ENCODE peak calls at places on chromosome 13, in nine cellular contexts. P is activated naive CD8-positive, alpha-beta T cell treated with anti-CD3 and anti-CD28 coated beads for 36 hours; C is HFFc6; T is T-cell; G is MV-4-11; J is hippocampal formation; W is AG09309; O is adipocyte; M is fibroblast of pulmonary artery. X is an unnamed sample.

GRCh38 chr13:50140153-50140552 is 124.9 kb downstream of the KCNRG start:
- DNase-seq in P (no peak), C (no peak), T (no peak), G (no peak), J (no peak), W (no peak), O (no peak), M (no peak), X (no peak)

GRCh38 chr13:32642316-32642715 is 56.1 kb downstream of the PDS5B start:
- DNase-seq in P (no peak), C (no peak), T (no peak), G (no peak), J (no peak), W (no peak), O (no peak), M (no peak), X (no peak)

GRCh38 chr13:26996965-26997752 is 174.5 kb downstream of the USP12 start:
- DNase-seq in P (no peak), C (no peak), T (no peak), G (peak), J (no peak), W (no peak), O (no peak), M (no peak), X (no peak)

GRCh38 chr13:45602183-45602582 is 13.4 kb downstream of the ERICH6B start:
- DNase-seq in P (no peak), C (no peak), T (no peak), G (no peak), J (no peak), W (no peak), O (no peak), M (peak), X (no peak)

GRCh38 chr13:45413826-45414312 is 4.3 kb downstream of the SLC25A30 start:
- DNase-seq in P (no peak), C (no peak), T (no peak), G (no peak), J (no peak), W (no peak), O (no peak), M (no peak), X (no peak)

GRCh38 chr13:46006688-46007452 is 45.7 kb downstream of the ZC3H13 start:
- DNase-seq in P (no peak), C (no peak), T (no peak), G (peak), J (no peak), W (no peak), O (no peak), M (no peak), X (no peak)

GRCh38 chr13:30807392-30807791 is 72.0 kb downstream of the ALOX5AP start:
- DNase-seq in P (no peak), C (no peak), T (no peak), G (no peak), J (no peak), W (no peak), O (no peak), M (no peak), X (no peak)

GRCh38 chr13:64088491-64088890 is 2672.8 kb upstream of the PCDH20 start:
- DNase-seq in P (no peak), C (no peak), T (no peak), G (no peak), J (no peak), W (no peak), O (no peak), M (no peak), X (no peak)

GRCh38 chr13:109910131-109910530 is 123.7 kb upstream of the IRS2 start:
- DNase-seq in P (no peak), C (no peak), T (no peak), G (no peak), J (no peak), W (no peak), O (peak), M (peak), X (no peak)

GRCh38 chr13:39612023-39612637 is 9.1 kb upstream of the LHFPL6 start:
- DNase-seq in P (peak), C (peak), T (no peak), G (peak), J (peak), W (peak), O (peak), M (peak), X (peak)

GRCh38 chr13:46119883-46120614 is 15.2 kb upstream of the CPB2 start:
- DNase-seq in P (no peak), C (peak), T (no peak), G (no peak), J (no peak), W (no peak), O (peak), M (peak), X (peak)

GRCh38 chr13:27186295-27186694 is 14.7 kb upstream of the USP12 start:
- DNase-seq in P (no peak), C (no peak), T (no peak), G (no peak), J (no peak), W (no peak), O (no peak), M (no peak), X (no peak)

GRCh38 chr13:98965325-98965724 is 12.5 kb downstream of the DOCK9 start:
- DNase-seq in P (no peak), C (no peak), T (no peak), G (no peak), J (no peak), W (no peak), O (no peak), M (no peak), X (no peak)

GRCh38 chr13:25939961-25940687 is 111.7 kb downstream of the SHISA2 start:
- DNase-seq in P (no peak), C (no peak), T (no peak), G (no peak), J (no peak), W (no peak), O (no peak), M (no peak), X (no peak)

GRCh38 chr13:98571955-98572662 is 4.8 kb downstream of the STK24 start:
- DNase-seq in P (no peak), C (peak), T (peak), G (no peak), J (no peak), W (peak), O (peak), M (no peak), X (no peak)

GRCh38 chr13:114068723-114069322 is 63.6 kb downstream of the RASA3 start:
- DNase-seq in P (no peak), C (peak), T (no peak), G (peak), J (no peak), W (no peak), O (peak), M (peak), X (no peak)

GRCh38 chr13:85544756-85545155 is 254.5 kb downstream of the SLITRK6 start:
- DNase-seq in P (no peak), C (no peak), T (no peak), G (no peak), J (no peak), W (no peak), O (no peak), M (no peak), X (no peak)

GRCh38 chr13:43195551-43195950 is 172.2 kb downstream of the DNAJC15 start:
- DNase-seq in P (no peak), C (no peak), T (no peak), G (no peak), J (no peak), W (no peak), O (no peak), M (no peak), X (no peak)

GRCh38 chr13:68272652-68273051 is 1042.5 kb upstream of the PCDH9 start:
- DNase-seq in P (no peak), C (no peak), T (no peak), G (no peak), J (no peak), W (no peak), O (no peak), M (no peak), X (no peak)

GRCh38 chr13:50370303-50370950 is 355.2 kb downstream of the KCNRG start:
- DNase-seq in P (no peak), C (no peak), T (no peak), G (peak), J (no peak), W (no peak), O (no peak), M (no peak), X (no peak)

GRCh38 chr13:33150146-33150545 is 133.9 kb downstream of the KL start:
- DNase-seq in P (no peak), C (no peak), T (no peak), G (no peak), J (no peak), W (no peak), O (peak), M (peak), X (no peak)

GRCh38 chr13:24511019-24511823 is 1.4 kb downstream of the PARP4 start:
- DNase-seq in P (peak), C (peak), T (peak), G (peak), J (peak), W (peak), O (peak), M (peak), X (no peak)

GRCh38 chr13:46295531-46296464 is 84.1 kb downstream of the LRRC63 start:
- DNase-seq in P (peak), C (peak), T (peak), G (peak), J (no peak), W (peak), O (peak), M (peak), X (no peak)

GRCh38 chr13:65473199-65473598 is 1756.9 kb downstream of the PCDH9 start:
- DNase-seq in P (no peak), C (no peak), T (no peak), G (no peak), J (no peak), W (no peak), O (no peak), M (no peak), X (no peak)

GRCh38 chr13:37481005-37481857 is 117.3 kb downstream of the POSTN start:
- DNase-seq in P (no peak), C (peak), T (no peak), G (no peak), J (no peak), W (no peak), O (no peak), M (peak), X (no peak)

GRCh38 chr13:21009036-21009435 is 52.4 kb downstream of the LATS2 start:
- DNase-seq in P (no peak), C (no peak), T (no peak), G (no peak), J (peak), W (no peak), O (no peak), M (no peak), X (no peak)

GRCh38 chr13:59409651-59410200 is 754.0 kb downstream of the DIAPH3 start:
- DNase-seq in P (no peak), C (no peak), T (no peak), G (no peak), J (no peak), W (no peak), O (no peak), M (no peak), X (no peak)

GRCh38 chr13:93290503-93290902 is 63.9 kb downstream of the GPC6 start:
- DNase-seq in P (no peak), C (no peak), T (no peak), G (no peak), J (no peak), W (no peak), O (peak), M (peak), X (no peak)